ENCODE peak calls at places on chromosomes 7 and 10, in seven cellular contexts. T is colonic mucosa, D is RWPE1, S is PC-3, F is astrocyte of the spinal cord, L is cardiac fibroblast, Z is endodermal cell. O is an unnamed sample.

GRCh38 chr7:130721486-130722277 is 12.3 kb downstream of the KLF14 start:
- DNase-seq in T (peak), D (no peak), S (peak), F (peak), L (peak), Z (peak), O (peak)

GRCh38 chr7:30266686-30267085 is 17.7 kb upstream of the ZNRF2 start:
- DNase-seq in T (no peak), D (no peak), S (no peak), F (no peak), L (no peak), Z (no peak), O (no peak)

GRCh38 chr7:25858562-25859411 is 293.2 kb upstream of the NFE2L3 start:
- DNase-seq in T (peak), D (no peak), S (no peak), F (no peak), L (no peak), Z (peak), O (no peak)

GRCh38 chr7:26036092-26036491 is 115.9 kb upstream of the NFE2L3 start:
- DNase-seq in T (no peak), D (no peak), S (no peak), F (no peak), L (no peak), Z (no peak), O (no peak)

GRCh38 chr10:25382029-25382810 is 207.4 kb downstream of the GPR158 start:
- DNase-seq in T (no peak), D (no peak), S (no peak), F (peak), L (peak), Z (peak), O (no peak)

GRCh38 chr7:43905954-43906326 is 456 bp downstream of the URGCP start:
- DNase-seq in T (peak), D (peak), S (peak), F (peak), L (peak), Z (peak), O (peak)

GRCh38 chr10:73910764-73911552 is at the start of gene PLAU:
- DNase-seq in T (peak), D (no peak), S (peak), F (peak), L (no peak), Z (peak), O (peak)

GRCh38 chr7:38054199-38054598 is 123.8 kb upstream of the STARD3NL start:
- DNase-seq in T (no peak), D (no peak), S (no peak), F (no peak), L (no peak), Z (no peak), O (no peak)

GRCh38 chr10:17910144-17910789 is 41.5 kb upstream of the SLC39A12 start:
- DNase-seq in T (peak), D (peak), S (peak), F (peak), L (peak), Z (peak), O (no peak)

GRCh38 chr7:6526997-6527378 is 24.3 kb downstream of the GRID2IP start:
- DNase-seq in T (no peak), D (no peak), S (no peak), F (no peak), L (no peak), Z (no peak), O (no peak)

GRCh38 chr10:101777857-101778145 is 1.9 kb upstream of the FGF8 start:
- DNase-seq in T (no peak), D (no peak), S (peak), F (no peak), L (no peak), Z (peak), O (no peak)

GRCh38 chr10:78688221-78688944 is 380.4 kb upstream of the ZMIZ1 start:
- DNase-seq in T (no peak), D (no peak), S (no peak), F (no peak), L (no peak), Z (peak), O (no peak)

GRCh38 chr7:107020400-107020799 is 24.1 kb upstream of the PRKAR2B start:
- DNase-seq in T (no peak), D (no peak), S (no peak), F (no peak), L (no peak), Z (no peak), O (no peak)

GRCh38 chr10:17652585-17652984 is 8.6 kb downstream of the STAM start:
- DNase-seq in T (no peak), D (no peak), S (no peak), F (no peak), L (no peak), Z (no peak), O (no peak)

GRCh38 chr7:805261-805660 is 27.0 kb upstream of the SUN1 start:
- DNase-seq in T (peak), D (no peak), S (no peak), F (no peak), L (no peak), Z (no peak), O (no peak)

GRCh38 chr10:30436200-30436599 is 2.2 kb downstream of the MAP3K8 start:
- DNase-seq in T (peak), D (no peak), S (peak), F (peak), L (peak), Z (peak), O (no peak)

GRCh38 chr7:105249216-105249615 is 139.5 kb downstream of the SRPK2 start:
- DNase-seq in T (no peak), D (no peak), S (no peak), F (no peak), L (peak), Z (no peak), O (no peak)

GRCh38 chr7:117993377-117994003 is 120.2 kb upstream of the CTTNBP2 start:
- DNase-seq in T (no peak), D (peak), S (peak), F (peak), L (peak), Z (peak), O (peak)

GRCh38 chr10:124010024-124010423 is 83.4 kb downstream of the CHST15 start:
- DNase-seq in T (no peak), D (no peak), S (no peak), F (no peak), L (no peak), Z (no peak), O (no peak)

GRCh38 chr10:93899109-93899508 is 5.3 kb downstream of the SLC35G1 start:
- DNase-seq in T (peak), D (no peak), S (no peak), F (no peak), L (no peak), Z (no peak), O (no peak)

GRCh38 chr7:13042605-13043236 is 355.3 kb downstream of the ARL4A start:
- DNase-seq in T (no peak), D (peak), S (peak), F (peak), L (no peak), Z (no peak), O (no peak)

GRCh38 chr10:110364531-110364937 is 59.8 kb upstream of the SMNDC1 start:
- DNase-seq in T (no peak), D (peak), S (peak), F (no peak), L (no peak), Z (no peak), O (no peak)

GRCh38 chr7:30171753-30172447 is 37.1 kb downstream of the MTURN start:
- DNase-seq in T (no peak), D (peak), S (peak), F (no peak), L (no peak), Z (no peak), O (no peak)

DNA sequence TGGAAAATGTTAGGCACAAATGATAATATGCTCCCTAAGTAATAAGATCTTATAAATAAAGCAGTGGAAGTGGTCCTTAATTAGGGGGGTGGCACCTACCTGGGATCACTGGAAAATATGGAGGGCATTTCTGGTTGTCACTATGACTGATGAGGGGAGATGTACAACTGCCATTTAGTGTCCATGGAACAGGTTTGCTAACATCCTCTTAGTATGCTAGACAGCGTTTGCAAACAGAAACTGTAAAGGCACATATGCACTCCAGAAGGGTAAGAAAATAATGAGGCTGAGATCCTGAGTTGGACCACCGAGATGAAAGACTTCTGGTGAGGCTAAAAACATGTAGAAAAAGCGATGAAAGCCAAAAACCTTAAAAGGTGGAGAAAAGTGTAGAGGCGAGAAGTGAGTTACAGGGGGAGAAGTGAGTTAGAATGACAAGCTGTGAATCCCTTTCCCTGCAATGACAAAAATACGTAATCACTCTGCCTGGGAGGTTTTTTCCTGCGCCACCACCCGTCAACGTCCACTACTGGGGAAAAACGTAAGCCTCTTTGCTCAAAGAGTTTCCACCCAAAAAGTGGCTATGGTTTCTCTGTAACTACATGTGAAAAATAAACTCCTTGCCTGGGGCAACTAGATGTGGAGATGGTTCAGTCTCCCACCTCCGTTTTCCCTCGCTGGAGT is 769 bp downstream of the KRIT1 start:
- DNase-seq in T (no peak), D (no peak), S (no peak), F (peak), L (peak), Z (no peak), O (no peak)
- TF ChIP-seq CTCF in T (no peak), D (no peak), S (no peak), F (no peak), L (no peak), Z (no peak), O (no peak)

GRCh38 chr10:99851825-99852224 is 69.4 kb downstream of the ABCC2 start:
- DNase-seq in T (no peak), D (no peak), S (no peak), F (no peak), L (no peak), Z (no peak), O (no peak)

GRCh38 chr10:99853655-99854054 is 71.2 kb downstream of the ABCC2 start:
- DNase-seq in T (no peak), D (no peak), S (no peak), F (no peak), L (no peak), Z (no peak), O (no peak)

GRCh38 chr10:99852481-99853213 is 70.2 kb downstream of the ABCC2 start:
- DNase-seq in T (no peak), D (no peak), S (no peak), F (no peak), L (peak), Z (no peak), O (no peak)

GRCh38 chr10:99855479-99856071 is 73.1 kb downstream of the ABCC2 start:
- DNase-seq in T (no peak), D (no peak), S (no peak), F (no peak), L (no peak), Z (no peak), O (no peak)

DNA sequence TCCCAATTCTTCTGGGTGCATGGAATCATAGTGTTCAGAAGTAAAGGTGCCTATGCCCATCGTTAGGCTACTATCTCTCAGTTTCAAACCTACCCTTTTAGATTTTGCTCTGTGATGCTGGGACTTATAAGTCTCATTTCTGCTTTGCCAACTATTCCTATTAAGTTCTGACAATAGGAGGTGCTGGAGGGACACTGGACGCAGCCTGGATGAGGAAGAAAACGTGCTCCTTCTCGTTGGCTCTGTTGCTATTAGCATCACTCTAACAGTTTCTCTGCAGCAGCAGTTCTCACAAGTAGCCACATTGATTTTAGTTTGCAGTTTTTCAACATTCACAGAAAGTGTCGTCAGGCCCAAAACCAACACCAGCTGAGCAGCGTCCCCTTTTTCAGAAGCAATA is 72.4 kb downstream of the ABCC2 start:
- DNase-seq in T (no peak), D (no peak), S (peak), F (peak), L (peak), Z (no peak), O (no peak)
- TF ChIP-seq CTCF in T (peak), D (no peak), S (peak), F (peak), L (peak), Z (peak), O (peak)

GRCh38 chr10:46035923-46036849 is 5.8 kb upstream of the NCOA4 start:
- DNase-seq in T (no peak), D (no peak), S (no peak), F (no peak), L (no peak), Z (peak), O (no peak)
- TF ChIP-seq CTCF in T (no peak), D (no peak), S (no peak), F (no peak), L (peak), Z (peak), O (no peak)

GRCh38 chr7:34168013-34168412 is 262.7 kb downstream of the BMPER start:
- DNase-seq in T (no peak), D (no peak), S (no peak), F (no peak), L (no peak), Z (no peak), O (no peak)

GRCh38 chr7:34165466-34165865 is 260.1 kb downstream of the BMPER start:
- DNase-seq in T (no peak), D (no peak), S (no peak), F (no peak), L (no peak), Z (no peak), O (no peak)

GRCh38 chr7:34163956-34164355 is 258.6 kb downstream of the BMPER start:
- DNase-seq in T (no peak), D (no peak), S (no peak), F (no peak), L (no peak), Z (no peak), O (no peak)

GRCh38 chr7:34162676-34163075 is 257.3 kb downstream of the BMPER start:
- DNase-seq in T (no peak), D (no peak), S (no peak), F (no peak), L (no peak), Z (no peak), O (no peak)

GRCh38 chr7:34165927-34166550 is 260.7 kb downstream of the BMPER start:
- DNase-seq in T (no peak), D (no peak), S (peak), F (peak), L (peak), Z (no peak), O (no peak)
- TF ChIP-seq CTCF in T (peak), D (peak), S (peak), F (peak), L (peak), Z (peak), O (peak)

GRCh38 chr7:112386619-112387018 is 63.6 kb upstream of the IFRD1 start:
- DNase-seq in T (no peak), D (no peak), S (no peak), F (no peak), L (no peak), Z (no peak), O (no peak)

GRCh38 chr7:112381311-112382091 is 68.8 kb upstream of the IFRD1 start:
- DNase-seq in T (no peak), D (no peak), S (no peak), F (no peak), L (no peak), Z (no peak), O (no peak)

DNA sequence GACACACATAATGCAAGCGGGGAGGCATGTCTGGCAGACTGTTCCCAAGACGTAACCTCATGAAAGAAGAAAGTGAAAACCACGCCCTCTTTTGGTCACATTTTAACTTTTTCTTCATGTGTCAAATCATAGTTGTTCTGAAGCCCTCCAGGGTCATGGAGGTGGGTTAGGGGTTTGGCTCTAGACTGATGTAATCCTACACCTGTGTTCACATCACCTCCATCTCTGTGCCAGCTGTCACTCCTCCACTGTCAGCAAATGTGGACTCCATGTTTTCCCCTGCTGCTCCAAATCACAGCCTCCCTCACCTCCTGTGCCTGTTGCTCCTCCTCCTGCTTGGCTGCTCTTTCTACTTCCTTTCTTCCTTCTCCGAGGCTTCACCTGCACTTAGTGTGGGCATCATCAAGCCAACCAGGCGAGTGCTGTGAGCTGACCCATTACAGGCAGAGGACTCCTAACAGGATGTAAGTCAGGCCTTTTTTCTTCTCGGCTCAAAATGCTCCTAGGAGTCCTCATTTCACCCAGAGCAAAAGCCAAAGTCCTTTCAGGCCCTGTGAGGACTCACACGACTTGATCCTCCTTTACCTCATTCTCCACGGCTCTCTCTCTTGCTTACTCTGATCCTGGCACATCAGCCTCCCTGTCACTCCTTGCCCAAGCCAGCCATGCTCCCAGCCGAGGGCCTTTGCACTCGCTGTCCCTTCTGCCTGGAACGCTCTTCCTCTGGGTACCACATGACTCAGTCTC is 66.4 kb upstream of the IFRD1 start:
- DNase-seq in T (no peak), D (no peak), S (peak), F (no peak), L (peak), Z (no peak), O (no peak)
- TF ChIP-seq CTCF in T (no peak), D (no peak), S (peak), F (no peak), L (no peak), Z (peak), O (no peak)

GRCh38 chr7:155815332-155816191 is 3.3 kb upstream of the SHH start:
- DNase-seq in T (peak), D (peak), S (peak), F (peak), L (peak), Z (peak), O (peak)
- TF ChIP-seq CTCF in T (peak), D (peak), S (peak), F (peak), L (peak), Z (peak), O (peak)

DNA sequence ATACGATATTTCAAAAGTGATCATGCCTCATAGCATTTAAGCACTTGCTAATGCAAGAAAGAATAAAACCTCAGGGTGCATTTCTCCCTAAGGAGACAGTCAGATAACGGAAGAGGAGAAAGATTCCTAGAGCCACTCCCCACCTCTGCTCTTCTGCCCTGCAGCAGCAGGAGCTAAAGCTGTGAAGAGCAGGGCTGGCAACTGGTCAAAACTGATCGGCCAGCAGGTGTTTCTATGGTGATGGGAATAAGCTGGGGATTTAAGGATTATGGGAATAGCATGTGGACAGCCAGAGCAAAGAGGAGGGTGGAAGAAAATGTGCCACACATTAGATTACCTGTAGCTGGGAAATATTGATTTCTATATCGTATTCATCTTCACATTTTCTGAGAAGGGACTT is 269.0 kb upstream of the PFKP start:
- DNase-seq in T (no peak), D (no peak), S (no peak), F (no peak), L (no peak), Z (no peak), O (no peak)
- TF ChIP-seq CTCF in T (no peak), D (no peak), S (no peak), F (no peak), L (no peak), Z (no peak), O (no peak)

O was measured in progenitor cell of endocrine pancreas.